ENCODE peak calls at places on chromosomes 13 and 19, in six cellular contexts. One of them, this sample, is unnamed.

GRCh38 chr19:48511321-48511731 is 309 bp downstream of the LMTK3 start:
- DNase-seq in suprapubic skin: no peak
- DNase-seq in CD8-positive, alpha-beta T cell: peak; percentile 64
- DNase-seq in colonic mucosa: no peak
- DNase-seq in tibial artery: no peak
- DNase-seq in pancreas: no peak
- DNase-seq in this sample: no peak

GRCh38 chr19:10672529-10673150 is 18.5 kb downstream of the ILF3 start:
- DNase-seq in CD8-positive, alpha-beta T cell: no peak
- DNase-seq in tibial artery: no peak
- DNase-seq in pancreas: no peak
- DNase-seq in colonic mucosa: no peak
- DNase-seq in suprapubic skin: no peak
- DNase-seq in this sample: no peak

GRCh38 chr19:49591731-49592485 is 926 bp downstream of the PRR12 start:
- DNase-seq in tibial artery: no peak
- DNase-seq in pancreas: peak; percentile 70
- DNase-seq in CD8-positive, alpha-beta T cell: peak; percentile 73
- DNase-seq in suprapubic skin: no peak
- DNase-seq in colonic mucosa: peak; percentile 70
- DNase-seq in this sample: no peak

GRCh38 chr19:2455481-2456300 is 1.1 kb downstream of the LMNB2 start:
- DNase-seq in suprapubic skin: no peak
- DNase-seq in colonic mucosa: peak; percentile 59
- DNase-seq in tibial artery: no peak
- DNase-seq in CD8-positive, alpha-beta T cell: no peak
- DNase-seq in pancreas: peak; percentile 69
- DNase-seq in this sample: no peak

GRCh38 chr13:109401307-109401706 is 385.1 kb downstream of the IRS2 start:
- DNase-seq in CD8-positive, alpha-beta T cell: no peak
- DNase-seq in pancreas: no peak
- DNase-seq in colonic mucosa: no peak
- DNase-seq in tibial artery: no peak
- DNase-seq in suprapubic skin: no peak
- DNase-seq in this sample: no peak

GRCh38 chr19:8357007-8357521 is 6.9 kb upstream of the ANGPTL4 start:
- DNase-seq in CD8-positive, alpha-beta T cell: no peak
- DNase-seq in colonic mucosa: no peak
- DNase-seq in pancreas: no peak
- DNase-seq in suprapubic skin: no peak
- DNase-seq in tibial artery: no peak
- DNase-seq in this sample: no peak

GRCh38 chr19:57613941-57614743 is at the start of gene ZNF134:
- DNase-seq in colonic mucosa: peak; percentile 93
- DNase-seq in tibial artery: peak; percentile 83
- DNase-seq in suprapubic skin: peak; percentile 93
- DNase-seq in CD8-positive, alpha-beta T cell: peak; percentile 91
- DNase-seq in pancreas: peak; percentile 92
- DNase-seq in this sample: peak; percentile 88

GRCh38 chr13:36131931-36132297 is 732 bp upstream of the DCLK1 start:
- DNase-seq in tibial artery: peak; percentile 68
- DNase-seq in suprapubic skin: peak; percentile 81
- DNase-seq in colonic mucosa: peak; percentile 29
- DNase-seq in CD8-positive, alpha-beta T cell: no peak
- DNase-seq in pancreas: peak; percentile 43
- DNase-seq in this sample: no peak

GRCh38 chr13:73703606-73704005 is 430.6 kb downstream of the KLF12 start:
- DNase-seq in CD8-positive, alpha-beta T cell: no peak
- DNase-seq in colonic mucosa: no peak
- DNase-seq in suprapubic skin: no peak
- DNase-seq in pancreas: no peak
- DNase-seq in tibial artery: no peak
- DNase-seq in this sample: no peak

GRCh38 chr19:35513975-35514809 is 743 bp upstream of the DMKN start:
- DNase-seq in tibial artery: no peak
- DNase-seq in CD8-positive, alpha-beta T cell: no peak
- DNase-seq in pancreas: no peak
- DNase-seq in suprapubic skin: no peak
- DNase-seq in colonic mucosa: no peak
- DNase-seq in this sample: no peak
- H3K4me1 ChIP-seq in tibial artery: peaks cover 17% of the 10 kb centered on the region
- H3K4me1 ChIP-seq in CD8-positive, alpha-beta T cell: peaks cover 18% of the 10 kb centered on the region
- H3K4me1 ChIP-seq in pancreas: no peaks in the 10 kb centered on the region
- H3K4me1 ChIP-seq in suprapubic skin: peaks cover 38% of the 10 kb centered on the region
- H3K4me1 ChIP-seq in colonic mucosa: no peaks in the 10 kb centered on the region
- H3K4me1 ChIP-seq in this sample: peaks cover 7% of the 10 kb centered on the region

GRCh38 chr19:44149776-44150175 is 8.4 kb downstream of the ZNF234 start:
- DNase-seq in CD8-positive, alpha-beta T cell: no peak
- DNase-seq in suprapubic skin: no peak
- DNase-seq in tibial artery: no peak
- DNase-seq in colonic mucosa: no peak
- DNase-seq in pancreas: no peak
- DNase-seq in this sample: no peak

GRCh38 chr19:44156475-44156874 is 8.4 kb upstream of the ZNF226 start:
- DNase-seq in suprapubic skin: no peak
- DNase-seq in colonic mucosa: no peak
- DNase-seq in CD8-positive, alpha-beta T cell: no peak
- DNase-seq in tibial artery: no peak
- DNase-seq in pancreas: no peak
- DNase-seq in this sample: no peak

GRCh38 chr19:44151491-44151890 is 10.1 kb downstream of the ZNF234 start:
- DNase-seq in colonic mucosa: no peak
- DNase-seq in pancreas: no peak
- DNase-seq in tibial artery: no peak
- DNase-seq in CD8-positive, alpha-beta T cell: no peak
- DNase-seq in suprapubic skin: no peak
- DNase-seq in this sample: no peak
- H3K9me3 ChIP-seq in colonic mucosa: no peaks in the 10 kb centered on the region
- H3K9me3 ChIP-seq in pancreas: peaks cover 4% of the 10 kb centered on the region
- H3K9me3 ChIP-seq in tibial artery: peaks cover 68% of the 10 kb centered on the region
- H3K9me3 ChIP-seq in CD8-positive, alpha-beta T cell: peaks cover 12% of the 10 kb centered on the region
- H3K9me3 ChIP-seq in suprapubic skin: peaks cover 39% of the 10 kb centered on the region
- H3K9me3 ChIP-seq in this sample: peaks cover 2% of the 10 kb centered on the region

GRCh38 chr19:35474104-35474503 is 16.2 kb downstream of the KRTDAP start:
- DNase-seq in colonic mucosa: no peak
- DNase-seq in CD8-positive, alpha-beta T cell: no peak
- DNase-seq in pancreas: no peak
- DNase-seq in tibial artery: no peak
- DNase-seq in suprapubic skin: no peak
- DNase-seq in this sample: no peak

GRCh38 chr19:35478794-35479193 is 11.5 kb downstream of the KRTDAP start:
- DNase-seq in pancreas: no peak
- DNase-seq in suprapubic skin: no peak
- DNase-seq in CD8-positive, alpha-beta T cell: no peak
- DNase-seq in tibial artery: no peak
- DNase-seq in colonic mucosa: no peak
- DNase-seq in this sample: no peak

GRCh38 chr19:35471946-35472345 is 18.3 kb downstream of the KRTDAP start:
- DNase-seq in CD8-positive, alpha-beta T cell: no peak
- DNase-seq in suprapubic skin: no peak
- DNase-seq in colonic mucosa: no peak
- DNase-seq in pancreas: no peak
- DNase-seq in tibial artery: no peak
- DNase-seq in this sample: no peak

GRCh38 chr19:35479278-35479677 is 11.0 kb downstream of the KRTDAP start:
- DNase-seq in tibial artery: no peak
- DNase-seq in suprapubic skin: no peak
- DNase-seq in colonic mucosa: no peak
- DNase-seq in CD8-positive, alpha-beta T cell: no peak
- DNase-seq in pancreas: no peak
- DNase-seq in this sample: no peak

GRCh38 chr19:35476149-35476548 is 14.1 kb downstream of the KRTDAP start:
- DNase-seq in CD8-positive, alpha-beta T cell: no peak
- DNase-seq in colonic mucosa: no peak
- DNase-seq in suprapubic skin: no peak
- DNase-seq in pancreas: no peak
- DNase-seq in tibial artery: no peak
- DNase-seq in this sample: no peak
- TF ChIP-seq CTCF in CD8-positive, alpha-beta T cell: no peak
- TF ChIP-seq CTCF in colonic mucosa: no peak
- TF ChIP-seq CTCF in suprapubic skin: no peak
- TF ChIP-seq CTCF in pancreas: no peak
- TF ChIP-seq CTCF in tibial artery: no peak
- TF ChIP-seq CTCF in this sample: no peak

GRCh38 chr13:112714366-112714765 is 24.5 kb downstream of the ATP11A start:
- DNase-seq in CD8-positive, alpha-beta T cell: no peak
- DNase-seq in colonic mucosa: no peak
- DNase-seq in suprapubic skin: peak; percentile 63
- DNase-seq in tibial artery: no peak
- DNase-seq in pancreas: no peak
- DNase-seq in this sample: no peak

GRCh38 chr13:112715715-112716460 is 26.1 kb downstream of the ATP11A start:
- DNase-seq in suprapubic skin: peak; percentile 65
- DNase-seq in pancreas: no peak
- DNase-seq in colonic mucosa: no peak
- DNase-seq in CD8-positive, alpha-beta T cell: no peak
- DNase-seq in tibial artery: no peak
- DNase-seq in this sample: no peak

GRCh38 chr13:112713517-112714253 is 23.8 kb downstream of the ATP11A start:
- DNase-seq in pancreas: no peak
- DNase-seq in CD8-positive, alpha-beta T cell: no peak
- DNase-seq in tibial artery: no peak
- DNase-seq in suprapubic skin: peak; percentile 77
- DNase-seq in colonic mucosa: no peak
- DNase-seq in this sample: no peak

GRCh38 chr13:112716461-112716820 is 26.6 kb downstream of the ATP11A start:
- DNase-seq in CD8-positive, alpha-beta T cell: no peak
- DNase-seq in colonic mucosa: no peak
- DNase-seq in suprapubic skin: peak; percentile 68
- DNase-seq in pancreas: no peak
- DNase-seq in tibial artery: no peak
- DNase-seq in this sample: no peak

GRCh38 chr13:112714772-112715569 is 25.1 kb downstream of the ATP11A start:
- DNase-seq in CD8-positive, alpha-beta T cell: no peak
- DNase-seq in suprapubic skin: peak; percentile 71
- DNase-seq in colonic mucosa: no peak
- DNase-seq in tibial artery: peak; percentile 8
- DNase-seq in pancreas: no peak
- DNase-seq in this sample: no peak
- H3K4me1 ChIP-seq in CD8-positive, alpha-beta T cell: no peaks in the 10 kb centered on the region
- H3K4me1 ChIP-seq in suprapubic skin: peaks cover 25% of the 10 kb centered on the region
- H3K4me1 ChIP-seq in colonic mucosa: no peaks in the 10 kb centered on the region
- H3K4me1 ChIP-seq in tibial artery: peaks cover 18% of the 10 kb centered on the region
- H3K4me1 ChIP-seq in pancreas: peaks cover 9% of the 10 kb centered on the region
- H3K4me1 ChIP-seq in this sample: peaks cover 10% of the 10 kb centered on the region